ENCODE peak calls at places on chromosomes 11 and 22, in nine cellular contexts. I is stimulated activated CD8-positive, alpha-beta memory T cell treated with anti-CD3 and anti-CD28 coated beads, Interleukin-7, amount 100 ng/mL, for 1 hour; F is left lobe of liver; N is stimulated activated CD4-positive, alpha-beta T cell treated with anti-CD3 and anti-CD28 coated beads, Interleukin-1b, Interleukin-23, amount 100 ng/mL, for 24 hours; A is GM12891; H is M059J; E is IMR-90; S is nephron progenitor cell; X is activated CD8-positive, alpha-beta memory T cell treated with anti-CD3 and anti-CD28 coated beads, Interleukin-2, amount 50 U/mL, for 48 hours. B is an unnamed sample.

GRCh38 chr11:84909740-84910139 is 717.4 kb downstream of the DLG2 start:
- DNase-seq in H (no peak), X (no peak), A (no peak), E (no peak), N (no peak), F (no peak), S (no peak), I (no peak), B (no peak)

GRCh38 chr11:103257360-103257759 is 148.1 kb downstream of the DYNC2H1 start:
- DNase-seq in X (no peak), I (no peak), H (peak), S (no peak), F (no peak), N (no peak), A (no peak), E (peak), B (no peak)

GRCh38 chr22:50526849-50527801 is 1.7 kb upstream of the SCO2 start:
- DNase-seq in I (no peak), S (no peak), A (peak), H (no peak), X (peak), N (no peak), F (peak), E (no peak), B (no peak)

GRCh38 chr11:2207773-2208621 is 36.4 kb upstream of the TH start:
- DNase-seq in E (no peak), S (no peak), A (no peak), N (no peak), I (no peak), X (peak), F (peak), H (no peak), B (no peak)

GRCh38 chr11:97965849-97966646 is 1054.7 kb upstream of the CNTN5 start:
- DNase-seq in H (peak), A (no peak), N (no peak), S (no peak), E (peak), I (no peak), F (no peak), X (no peak), B (no peak)

GRCh38 chr22:49975543-49976389 is 15.2 kb downstream of the PIM3 start:
- DNase-seq in S (peak), X (peak), H (no peak), F (peak), A (no peak), E (no peak), I (no peak), N (no peak), B (no peak)

GRCh38 chr22:46025973-46026906 is 49.3 kb upstream of the WNT7B start:
- DNase-seq in S (no peak), H (no peak), N (no peak), A (no peak), F (peak), I (no peak), E (no peak), X (no peak), B (no peak)

GRCh38 chr11:102633385-102634026 is 8.4 kb upstream of the MMP20 start:
- DNase-seq in N (no peak), X (no peak), E (no peak), I (no peak), A (no peak), F (no peak), S (no peak), H (no peak), B (no peak)

GRCh38 chr22:24995649-24996180 is 43.2 kb downstream of the KIAA1671 start:
- DNase-seq in I (no peak), X (no peak), A (no peak), N (no peak), E (no peak), F (no peak), S (no peak), H (no peak), B (no peak)

GRCh38 chr11:118322721-118323120 is 18.2 kb downstream of the CD3E start:
- DNase-seq in S (no peak), X (no peak), H (no peak), F (no peak), E (no peak), N (no peak), A (no peak), I (no peak), B (no peak)

GRCh38 chr11:27703453-27703852 is 3.2 kb upstream of the BDNF start:
- DNase-seq in A (no peak), E (peak), S (no peak), X (no peak), F (no peak), H (peak), I (no peak), N (no peak), B (no peak)

GRCh38 chr22:27800250-27801131 is 1.1 kb downstream of the MN1 start:
- DNase-seq in S (peak), E (no peak), F (no peak), I (no peak), A (no peak), X (no peak), N (no peak), H (peak), B (no peak)

GRCh38 chr11:46458491-46458890 is 66.9 kb upstream of the CHRM4 start:
- DNase-seq in N (no peak), E (no peak), I (no peak), X (no peak), S (no peak), F (no peak), A (no peak), H (no peak), B (no peak)

GRCh38 chr11:33268945-33269567 is 11.9 kb downstream of the HIPK3 start:
- DNase-seq in N (no peak), E (peak), H (peak), F (no peak), S (no peak), A (no peak), I (no peak), X (no peak), B (no peak)